ENCODE peak calls at places on chromosomes 12 and 14, in ten cellular contexts. D is uterus, Y is heart left ventricle, C is IMR-90, S is GM23338, N is pancreas, X is AG04450, M is sigmoid colon, H is psoas muscle, K is NB4. L is an unnamed sample.

GRCh38 chr14:76277586-76278130 is 98.3 kb upstream of the ESRRB start:
- DNase-seq in D (no peak), X (no peak), M (peak), C (no peak), N (no peak), K (no peak), Y (no peak), S (no peak), H (no peak), L (no peak)

GRCh38 chr12:108302471-108303311 is 36.4 kb downstream of the CMKLR1 start:
- DNase-seq in H (peak), S (peak), M (peak), Y (peak), K (no peak), C (no peak), D (peak), X (no peak), N (peak), L (no peak)

GRCh38 chr14:92866181-92866752 is 56.7 kb upstream of the CHGA start:
- DNase-seq in S (no peak), K (no peak), D (peak), X (no peak), M (no peak), Y (no peak), C (peak), H (no peak), N (no peak), L (no peak)

GRCh38 chr12:89775336-89776005 is 66.8 kb upstream of the ATP2B1 start:
- DNase-seq in D (no peak), Y (no peak), X (peak), S (no peak), N (no peak), K (no peak), M (no peak), C (peak), H (no peak), L (no peak)

GRCh38 chr14:33941727-33942126 is 9.1 kb downstream of the EGLN3 start:
- DNase-seq in N (no peak), S (no peak), K (no peak), H (no peak), X (no peak), C (no peak), Y (no peak), M (no peak), D (no peak), L (no peak)

GRCh38 chr14:90555126-90556049 is 158.6 kb downstream of the CALM1 start:
- DNase-seq in D (no peak), H (peak), M (no peak), K (no peak), X (no peak), C (no peak), N (no peak), S (no peak), Y (no peak), L (no peak)

GRCh38 chr12:55728185-55728931 is 451 bp downstream of the CD63 start:
- DNase-seq in M (peak), K (peak), H (peak), Y (peak), S (peak), D (peak), X (no peak), C (peak), N (peak), L (no peak)

GRCh38 chr12:72057330-72057911 is 118.8 kb downstream of the TPH2 start:
- DNase-seq in H (no peak), X (no peak), N (no peak), K (no peak), Y (no peak), M (no peak), S (no peak), C (no peak), D (no peak), L (no peak)

GRCh38 chr14:104098272-104099095 is 13.0 kb downstream of the ASPG start:
- DNase-seq in Y (peak), D (no peak), K (no peak), H (peak), C (no peak), X (no peak), N (no peak), S (no peak), M (no peak), L (no peak)

DNA sequence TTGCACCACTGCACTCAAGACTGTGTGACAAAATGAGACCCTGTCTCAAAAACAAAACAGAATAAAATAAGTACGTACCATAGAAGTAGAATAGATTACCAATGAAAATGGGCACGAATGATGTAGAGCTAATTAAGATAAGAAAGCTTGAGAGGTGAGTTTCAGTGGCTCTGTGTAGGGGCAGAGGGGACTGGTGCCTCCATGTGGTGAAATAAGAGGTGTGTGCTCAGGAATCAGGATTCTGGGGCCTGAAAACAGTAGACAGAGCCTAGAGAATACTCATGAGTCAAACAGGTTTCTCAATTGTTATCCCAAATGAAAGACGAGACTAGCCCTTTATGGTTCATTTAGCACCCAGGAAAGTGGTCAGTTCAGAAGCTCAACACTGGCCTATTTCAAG is 1145.1 kb downstream of the FLRT2 start:
- DNase-seq in C (no peak), K (no peak), N (no peak), D (no peak), H (no peak), M (no peak), X (no peak), S (peak), Y (no peak), L (no peak)
- TF ChIP-seq CTCF in C (no peak), K (no peak), N (no peak), D (no peak), H (no peak), M (no peak), X (no peak), S (peak), Y (no peak), L (no peak)

GRCh38 chr12:20370841-20371240 is 2.5 kb downstream of the PDE3A start:
- DNase-seq in C (no peak), N (no peak), D (no peak), Y (no peak), H (no peak), X (no peak), K (no peak), M (no peak), S (no peak), L (no peak)

GRCh38 chr12:20370001-20370381 is 1.7 kb downstream of the PDE3A start:
- DNase-seq in K (no peak), X (no peak), S (peak), H (no peak), N (peak), C (no peak), D (peak), M (peak), Y (peak), L (no peak)

GRCh38 chr12:20369164-20370000 is 1.0 kb downstream of the PDE3A start:
- DNase-seq in D (peak), H (peak), Y (peak), S (peak), M (peak), K (peak), C (peak), X (no peak), N (peak), L (no peak)

GRCh38 chr12:20374775-20375174 is 6.4 kb downstream of the PDE3A start:
- DNase-seq in X (no peak), M (no peak), C (no peak), Y (no peak), S (no peak), N (no peak), K (no peak), D (no peak), H (no peak), L (no peak)

GRCh38 chr12:20372326-20373097 is 4.2 kb downstream of the PDE3A start:
- DNase-seq in N (no peak), H (no peak), C (no peak), M (no peak), K (no peak), D (no peak), X (no peak), Y (no peak), S (no peak), L (no peak)
- H3K4me3 ChIP-seq in N (peak), H (peak), C (no peak), M (peak), K (no peak), D (peak), X (no peak), Y (peak), S (no peak), L (no peak)

DNA sequence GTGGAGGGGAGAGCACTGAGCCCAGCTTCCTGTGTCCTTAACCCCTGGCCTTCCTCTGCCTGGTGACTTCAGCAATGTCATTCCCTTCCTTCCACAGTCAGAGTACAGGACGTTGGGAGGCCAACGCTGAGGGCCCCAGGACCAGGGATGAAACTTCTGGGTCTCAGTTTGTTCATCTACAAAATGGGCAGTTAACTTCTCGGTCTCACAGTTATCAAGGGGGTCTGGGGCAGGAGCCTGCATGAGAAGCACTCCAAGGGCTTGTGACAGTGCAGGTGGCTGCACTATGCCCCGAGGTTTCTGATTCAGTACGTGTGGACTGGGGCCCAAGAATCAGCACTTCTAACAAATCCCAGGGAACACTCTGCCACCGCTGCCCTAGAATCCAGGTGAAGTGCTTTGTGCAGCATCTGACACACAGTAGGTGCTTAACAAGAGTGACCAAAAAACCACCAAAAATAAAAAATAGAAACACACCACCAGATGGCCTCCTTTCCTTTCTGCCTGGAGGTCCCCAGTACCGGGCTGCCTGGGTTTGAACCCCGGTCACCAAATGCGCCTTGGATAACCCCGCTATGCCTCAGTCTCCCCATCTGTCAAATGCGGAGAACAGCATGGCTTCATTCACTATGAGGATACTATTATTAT is 80.4 kb downstream of the RFLNA start:
- DNase-seq in K (no peak), S (no peak), D (no peak), M (no peak), H (no peak), N (no peak), Y (no peak), C (no peak), X (no peak), L (no peak)
- TF ChIP-seq CTCF in K (no peak), S (peak), D (no peak), M (no peak), H (no peak), N (no peak), Y (no peak), C (no peak), X (no peak), L (no peak)

DNA sequence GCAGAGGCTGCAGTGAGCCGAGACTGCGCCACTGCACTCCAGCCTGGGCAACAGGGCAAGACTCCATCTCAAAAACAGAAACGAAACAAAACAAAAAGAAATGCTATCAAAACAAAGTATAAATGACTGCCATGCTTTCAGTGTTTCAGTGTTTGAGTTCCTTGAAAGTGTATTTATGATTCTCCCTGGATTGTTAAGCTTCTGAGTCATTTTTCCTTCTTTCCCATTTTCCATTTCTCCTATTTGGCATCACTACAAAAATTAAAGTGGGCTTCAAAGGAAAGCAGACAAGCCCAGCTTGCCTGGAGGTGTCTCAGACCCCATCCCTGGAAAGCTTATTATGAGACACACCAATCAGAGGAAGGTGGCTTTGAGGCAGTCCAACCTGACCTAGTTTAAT is 35.1 kb downstream of the NIN start:
- DNase-seq in N (no peak), X (no peak), H (no peak), C (no peak), S (no peak), K (no peak), M (no peak), Y (no peak), D (no peak), L (no peak)
- H3K4me3 ChIP-seq in N (no peak), X (no peak), H (no peak), C (no peak), S (no peak), K (no peak), M (no peak), Y (no peak), D (no peak), L (no peak)

DNA sequence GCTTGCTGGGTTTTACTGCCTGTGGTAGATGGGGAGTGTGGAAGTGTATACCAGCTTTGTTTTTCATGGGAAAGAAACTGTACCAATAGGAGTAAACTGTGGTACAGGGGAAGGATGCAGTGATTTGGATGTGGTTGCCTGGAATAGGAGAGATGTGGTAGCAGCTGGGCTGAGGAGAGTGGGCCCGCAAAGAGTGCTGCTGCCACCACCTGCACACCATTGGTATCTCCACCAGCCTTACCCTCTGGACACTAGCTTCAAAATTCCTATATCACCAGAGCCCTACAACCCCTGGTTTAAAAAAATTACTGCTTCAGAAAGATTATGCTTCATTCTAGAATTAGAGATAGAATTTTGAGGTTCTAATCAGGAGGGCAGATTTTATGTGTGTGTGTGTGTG is 53.6 kb downstream of the AKAP6 start:
- DNase-seq in Y (no peak), D (no peak), K (no peak), M (no peak), H (no peak), S (peak), N (no peak), X (no peak), C (no peak), L (no peak)
- TF ChIP-seq CTCF in Y (peak), D (no peak), K (no peak), M (no peak), H (no peak), S (peak), N (no peak), X (peak), C (peak), L (peak)